ENCODE peak calls at places on chromosomes 7 and 10, in four cellular contexts. S, R, F and K are unnamed samples.

GRCh38 chr7:106443156-106443555 is 158.4 kb upstream of the NAMPT start:
- DNase-seq in S (no peak), F (no peak), R (no peak), K (no peak)

GRCh38 chr10:4699950-4700730 is 125.9 kb upstream of the AKR1E2 start:
- DNase-seq in R (no peak), S (no peak), F (no peak), K (no peak)

GRCh38 chr10:96267234-96267705 is 4.1 kb downstream of the BLNK start:
- DNase-seq in S (no peak), F (no peak), R (no peak), K (no peak)

GRCh38 chr10:42836771-42837468 is 54.3 kb downstream of the BMS1 start:
- DNase-seq in R (peak), F (peak), S (peak), K (no peak)

GRCh38 chr10:102586858-102587257 is 57.4 kb upstream of the TRIM8 start:
- DNase-seq in S (no peak), F (no peak), R (no peak), K (no peak)

GRCh38 chr7:3995187-3995586 is 686.9 kb upstream of the FOXK1 start:
- DNase-seq in R (no peak), F (peak), S (no peak), K (no peak)

GRCh38 chr7:5143935-5144903 is 45.8 kb upstream of the WIPI2 start:
- DNase-seq in F (peak), R (peak), S (no peak), K (peak)

GRCh38 chr10:111522141-111522540 is 445.3 kb downstream of the ADRA2A start:
- DNase-seq in R (no peak), S (no peak), F (no peak), K (no peak)

GRCh38 chr10:25263931-25264330 is 89.1 kb downstream of the GPR158 start:
- DNase-seq in R (no peak), F (no peak), S (no peak), K (no peak)

GRCh38 chr10:118430190-118430589 is 88.1 kb upstream of the FAM204A start:
- DNase-seq in S (no peak), R (no peak), F (no peak), K (no peak)

GRCh38 chr7:107045980-107046379 is 1.5 kb downstream of the PRKAR2B start:
- DNase-seq in S (no peak), F (no peak), R (peak), K (no peak)

GRCh38 chr10:123786306-123786705 is 105.3 kb downstream of the CPXM2 start:
- DNase-seq in S (no peak), R (no peak), F (no peak), K (no peak)

GRCh38 chr7:49812534-49812933 is 39.1 kb downstream of the VWC2 start:
- DNase-seq in F (no peak), S (no peak), R (no peak), K (no peak)

GRCh38 chr7:129469930-129470329 is 32.4 kb upstream of the SMKR1 start:
- DNase-seq in F (no peak), R (no peak), S (no peak), K (no peak)

GRCh38 chr10:35632027-35632426 is 10.1 kb downstream of the FZD8 start:
- DNase-seq in S (no peak), F (no peak), R (no peak), K (no peak)

GRCh38 chr10:98610301-98610700 is 163.6 kb upstream of the HPS1 start:
- DNase-seq in F (no peak), R (peak), S (no peak), K (no peak)

GRCh38 chr10:34194259-34194658 is 620.8 kb downstream of the PARD3 start:
- DNase-seq in S (no peak), F (no peak), R (peak), K (no peak)

GRCh38 chr7:88328787-88329186 is 22.1 kb upstream of the STEAP4 start:
- DNase-seq in F (no peak), S (no peak), R (peak), K (no peak)

GRCh38 chr10:99534939-99535763 is 2.4 kb downstream of the NKX2-3 start:
- DNase-seq in F (no peak), R (peak), S (no peak), K (no peak)

GRCh38 chr7:131890191-131890590 is 333.8 kb upstream of the PODXL start:
- DNase-seq in R (no peak), S (no peak), F (no peak), K (no peak)

GRCh38 chr10:30374353-30374752 is 25.3 kb upstream of the MTPAP start:
- DNase-seq in S (no peak), F (no peak), R (no peak), K (no peak)

GRCh38 chr7:130144632-130145171 is 60.5 kb downstream of the TMEM209 start:
- DNase-seq in F (peak), R (peak), S (peak), K (no peak)

GRCh38 chr7:38679419-38679818 is 48.2 kb upstream of the AMPH start:
- DNase-seq in R (peak), S (no peak), F (no peak), K (no peak)

GRCh38 chr7:23712368-23713284 is 2.6 kb downstream of the STK31 start:
- DNase-seq in R (peak), F (no peak), S (no peak), K (no peak)

GRCh38 chr7:130566168-130566897 is 74.4 kb downstream of the MEST start:
- DNase-seq in R (peak), F (no peak), S (peak), K (no peak)

GRCh38 chr7:8255680-8256656 is 6.0 kb downstream of the ICA1 start:
- DNase-seq in F (no peak), S (no peak), R (no peak), K (no peak)

GRCh38 chr10:91350651-91351081 is 59.5 kb upstream of the HECTD2 start:
- DNase-seq in R (peak), F (no peak), S (no peak), K (no peak)

GRCh38 chr10:88491314-88491713 is 91.8 kb downstream of the RNLS start:
- DNase-seq in S (no peak), R (no peak), F (no peak), K (no peak)

GRCh38 chr10:20017961-20018360 is 201.7 kb downstream of the PLXDC2 start:
- DNase-seq in S (no peak), F (no peak), R (no peak), K (no peak)

GRCh38 chr7:34128762-34129161 is 223.4 kb downstream of the BMPER start:
- DNase-seq in R (peak), S (no peak), F (no peak), K (no peak)

GRCh38 chr7:112940314-112940732 is 146.3 kb downstream of the GPR85 start:
- DNase-seq in R (no peak), S (no peak), F (no peak), K (no peak)

GRCh38 chr10:46550795-46551700 is 5.4 kb downstream of the GPRIN2 start:
- DNase-seq in R (no peak), S (peak), F (peak), K (peak)

GRCh38 chr10:103193820-103194529 is 903 bp upstream of the NT5C2 start:
- DNase-seq in R (no peak), S (peak), F (no peak), K (no peak)

GRCh38 chr7:105690286-105690915 is 109.1 kb upstream of the EFCAB10 start:
- DNase-seq in S (no peak), F (no peak), R (peak), K (no peak)

GRCh38 chr10:123559823-123560092 is 106.4 kb upstream of the GPR26 start:
- DNase-seq in S (no peak), F (no peak), R (no peak), K (no peak)

GRCh38 chr7:102270176-102270887 is 16.3 kb upstream of the SH2B2 start:
- DNase-seq in R (peak), S (no peak), F (no peak), K (no peak)

GRCh38 chr10:122113161-122113944 is 124.4 kb downstream of the TACC2 start:
- DNase-seq in F (peak), S (peak), R (peak), K (no peak)

GRCh38 chr7:84314263-84314662 is 119.7 kb upstream of the SEMA3A start:
- DNase-seq in F (no peak), S (no peak), R (no peak), K (no peak)

GRCh38 chr10:69577268-69578232 is 4.3 kb upstream of the NEUROG3 start:
- DNase-seq in S (no peak), R (peak), F (no peak), K (no peak)

DNA sequence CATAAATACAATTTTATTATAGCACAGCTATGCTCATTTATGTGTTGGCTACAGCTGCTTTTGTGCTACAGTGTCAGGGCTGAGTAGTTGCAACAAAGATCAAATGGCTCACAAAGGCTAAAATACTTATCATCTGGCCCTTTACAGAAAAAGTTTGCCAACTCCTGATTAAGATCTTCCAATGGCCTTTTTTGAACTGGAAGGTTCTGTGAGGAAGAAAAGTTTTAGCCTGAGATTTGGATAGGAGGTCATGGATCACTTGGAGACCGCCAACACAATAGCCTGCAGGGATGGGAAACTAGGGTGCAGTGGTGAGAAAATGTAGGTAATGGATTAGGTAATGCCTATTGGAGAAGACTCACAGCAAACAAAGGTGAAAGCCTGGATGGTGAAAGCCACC is 169.8 kb downstream of the NOC3L start:
- DNase-seq in R (peak), F (no peak), S (no peak), K (no peak)
- TF ChIP-seq CTCF in R (no peak), F (no peak), S (no peak), K (no peak)

GRCh38 chr7:119944601-119944972 is 328.4 kb upstream of the KCND2 start:
- DNase-seq in F (no peak), S (no peak), R (no peak), K (no peak)

GRCh38 chr7:119945822-119946221 is 327.2 kb upstream of the KCND2 start:
- DNase-seq in R (no peak), S (no peak), F (no peak), K (no peak)

GRCh38 chr7:119949053-119949452 is 323.9 kb upstream of the KCND2 start:
- DNase-seq in S (no peak), R (no peak), F (no peak), K (no peak)

DNA sequence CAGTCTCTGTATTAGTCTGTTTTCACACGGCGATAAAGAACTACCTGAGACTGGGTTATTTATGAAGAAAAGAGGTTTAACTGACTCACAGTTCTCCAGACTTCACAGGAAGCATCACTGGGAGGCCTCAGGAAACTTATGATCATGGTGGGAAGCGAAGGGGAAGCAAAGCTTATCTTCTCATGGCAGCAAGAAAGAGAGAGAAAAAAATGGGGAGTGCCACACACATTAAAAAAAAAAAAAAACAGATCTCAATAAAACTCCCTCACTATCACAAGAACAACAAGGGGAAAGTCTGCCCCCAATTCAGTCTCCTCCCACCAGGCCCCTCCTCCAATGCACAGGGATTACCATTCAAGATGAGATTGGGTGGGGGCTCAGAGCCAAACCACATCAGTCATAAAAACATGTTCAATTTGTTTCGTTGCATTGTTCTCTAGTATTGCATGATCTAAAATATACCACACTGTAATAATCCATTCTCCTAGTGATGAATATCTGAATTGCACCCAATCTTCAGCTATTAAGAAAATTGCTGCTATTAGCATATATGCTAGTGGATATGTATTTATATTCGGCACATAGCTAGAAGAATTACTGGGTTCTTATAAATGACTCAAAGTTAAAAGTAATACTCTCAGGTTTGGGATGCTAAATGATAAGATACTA is 328.9 kb upstream of the KCND2 start:
- DNase-seq in S (no peak), R (no peak), F (no peak), K (no peak)
- TF ChIP-seq CTCF in S (no peak), R (no peak), F (no peak), K (no peak)

GRCh38 chr7:42574693-42575084 is 337.2 kb downstream of the C7orf25 start:
- DNase-seq in S (no peak), F (no peak), R (no peak), K (no peak)
- TF ChIP-seq CTCF in S (no peak), F (no peak), R (peak), K (no peak)

GRCh38 chr7:100606313-100606712 is 4.2 kb downstream of the PCOLCE start:
- DNase-seq in S (no peak), F (no peak), R (no peak), K (no peak)

GRCh38 chr7:100604078-100604975 is 2.2 kb downstream of the PCOLCE start:
- DNase-seq in R (peak), F (peak), S (peak), K (peak)

GRCh38 chr7:100607111-100607510 is 4.9 kb downstream of the PCOLCE start:
- DNase-seq in F (no peak), R (peak), S (no peak), K (no peak)

GRCh38 chr7:100603697-100604077 is 1.5 kb downstream of the PCOLCE start:
- DNase-seq in R (peak), S (no peak), F (no peak), K (no peak)

GRCh38 chr7:100604976-100605911 is 3.1 kb downstream of the PCOLCE start:
- DNase-seq in S (peak), R (peak), F (peak), K (no peak)
- TF ChIP-seq CTCF in S (no peak), R (no peak), F (no peak), K (no peak)

GRCh38 chr10:51400354-51401096 is 298.9 kb downstream of the CSTF2T start:
- DNase-seq in S (no peak), F (no peak), R (no peak), K (no peak)
- TF ChIP-seq CTCF in S (no peak), F (no peak), R (no peak), K (no peak)

GRCh38 chr7:108062250-108063014 is 59.5 kb upstream of the LAMB1 start:
- DNase-seq in F (no peak), S (peak), R (peak), K (no peak)
- TF ChIP-seq CTCF in F (no peak), S (no peak), R (no peak), K (no peak)

GRCh38 chr10:133308431-133309110 is at the start of the genes TUBGCP2 and ZNF511:
- DNase-seq in S (peak), R (peak), F (peak), K (peak)

GRCh38 chr10:133306941-133307379 is 1.7 kb downstream of the TUBGCP2 start:
- DNase-seq in R (no peak), S (no peak), F (no peak), K (no peak)

GRCh38 chr10:133306097-133306476 is 2.6 kb downstream of the TUBGCP2 start:
- DNase-seq in S (no peak), R (no peak), F (no peak), K (no peak)

GRCh38 chr10:133309111-133309719 is 501 bp downstream of the ZNF511 start:
- DNase-seq in S (peak), R (peak), F (peak), K (peak)

DNA sequence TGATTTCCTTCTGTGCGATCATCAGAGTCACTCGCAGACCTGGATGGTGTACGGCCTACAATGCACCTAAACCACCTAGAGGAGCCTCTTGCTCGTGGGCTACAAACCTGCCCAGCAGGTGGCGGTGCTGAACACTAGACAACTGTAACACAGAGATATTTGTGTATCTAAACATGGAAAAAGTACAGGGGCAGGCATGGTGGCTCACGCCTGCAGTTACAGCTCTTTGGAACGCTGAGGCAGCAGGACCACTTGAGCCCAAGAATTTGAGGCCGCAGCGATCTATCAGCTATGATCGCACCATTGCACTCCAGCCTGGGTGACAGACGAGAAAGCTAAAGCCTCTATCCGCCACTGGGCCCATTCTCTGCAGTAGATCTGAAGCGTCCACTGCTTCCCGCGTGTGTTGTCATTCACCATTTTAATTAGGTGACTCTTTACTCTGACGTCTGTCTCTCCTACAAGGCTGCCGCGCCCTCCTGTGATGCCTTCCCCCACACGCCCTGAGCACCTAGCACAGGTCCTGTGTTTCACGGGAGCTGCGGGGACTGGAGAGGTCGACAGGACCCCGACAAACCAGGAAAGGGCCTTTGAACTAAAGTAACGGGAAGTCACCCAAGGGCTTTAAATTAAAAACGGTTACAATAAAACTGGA is 769 bp downstream of the TUBGCP2 start:
- DNase-seq in S (peak), R (peak), F (peak), K (peak)
- TF ChIP-seq CTCF in S (peak), R (peak), F (peak), K (peak)

GRCh38 chr7:78607099-78607498 is 808.5 kb downstream of the PHTF2 start:
- DNase-seq in S (no peak), R (peak), F (peak), K (no peak)
- TF ChIP-seq CTCF in S (no peak), R (peak), F (no peak), K (no peak)